ENCODE peak calls at places on chromosomes 6 and 20, in eight cellular contexts. E, B, N, A, Q, M, O and C are unnamed samples.

GRCh38 chr20:47397652-47398301 is 41.3 kb upstream of the ZMYND8 start:
- DNase-seq in O (no peak), N (no peak), A (no peak), E (no peak), M (no peak), Q (no peak), B (no peak), C (no peak)

GRCh38 chr6:110063864-110064263 is 85.8 kb downstream of the GPR6 start:
- DNase-seq in M (no peak), N (no peak), A (no peak), Q (no peak), E (no peak), O (no peak), B (no peak), C (no peak)

GRCh38 chr6:169905041-169905807 is 153.8 kb downstream of the ERMARD start:
- DNase-seq in Q (peak; percentile 60), B (no peak), N (peak; percentile 48), M (peak; percentile 41), A (no peak), O (no peak), E (no peak), C (no peak)

GRCh38 chr6:156729248-156729647 is 47.9 kb upstream of the ARID1B start:
- DNase-seq in O (no peak), B (no peak), E (no peak), Q (peak; percentile 54), M (no peak), A (peak; percentile 26), N (peak; percentile 75), C (no peak)

GRCh38 chr6:28225056-28225834 is at the start of gene ZSCAN9:
- DNase-seq in Q (peak; percentile 92), E (peak; percentile 76), N (peak; percentile 93), M (peak; percentile 93), O (peak; percentile 88), B (peak; percentile 96), A (peak; percentile 87), C (peak; percentile 96)

GRCh38 chr20:62122659-62123449 is 579 bp downstream of the LSM14B start:
- DNase-seq in E (peak; percentile 59), N (peak; percentile 50), M (peak; percentile 77), B (peak; percentile 45), O (peak; percentile 78), Q (peak; percentile 69), A (no peak), C (peak; percentile 61)

GRCh38 chr6:131681585-131681984 is 19.6 kb downstream of the OR2A4 start:
- DNase-seq in O (no peak), M (no peak), Q (no peak), N (no peak), A (no peak), E (no peak), B (no peak), C (no peak)

GRCh38 chr6:11685411-11686093 is 93.1 kb downstream of the ADTRP start:
- DNase-seq in Q (peak; percentile 73), M (peak; percentile 73), A (peak; percentile 36), N (peak; percentile 95), E (no peak), O (no peak), B (no peak), C (no peak)

GRCh38 chr20:53626584-53626983 is 32.9 kb upstream of the ZNF217 start:
- DNase-seq in O (no peak), M (no peak), A (no peak), Q (no peak), B (no peak), E (no peak), N (no peak), C (no peak)

GRCh38 chr6:111870751-111871064 is 2.5 kb downstream of the FYN start:
- DNase-seq in E (no peak), A (no peak), N (peak; percentile 54), O (no peak), M (no peak), B (no peak), Q (peak; percentile 14), C (no peak)

GRCh38 chr6:166244353-166245045 is 63.7 kb downstream of the PRR18 start:
- DNase-seq in N (no peak), B (no peak), A (no peak), E (no peak), O (no peak), M (no peak), Q (no peak), C (no peak)

GRCh38 chr6:21371676-21372161 is 221.8 kb upstream of the SOX4 start:
- DNase-seq in E (no peak), Q (peak; percentile 47), M (peak; percentile 55), B (no peak), A (no peak), N (peak; percentile 57), O (no peak), C (peak; percentile 76)

GRCh38 chr6:37139223-37139962 is 30.6 kb upstream of the PIM1 start:
- DNase-seq in O (no peak), N (no peak), E (no peak), Q (no peak), B (no peak), A (no peak), M (no peak), C (no peak)

GRCh38 chr20:19017104-19017690 is 195.2 kb upstream of the SLC24A3 start:
- DNase-seq in E (no peak), A (no peak), Q (no peak), O (no peak), N (no peak), M (no peak), B (no peak), C (no peak)

GRCh38 chr6:112252571-112253504 is 1.5 kb downstream of the LAMA4 start:
- DNase-seq in N (no peak), Q (peak; percentile 75), E (no peak), O (no peak), M (no peak), A (no peak), B (no peak), C (no peak)

GRCh38 chr6:150711061-150711460 is 111.4 kb downstream of the PLEKHG1 start:
- DNase-seq in E (no peak), N (no peak), A (no peak), O (no peak), Q (no peak), M (no peak), B (no peak), C (no peak)

GRCh38 chr6:150713876-150714275 is 114.2 kb downstream of the PLEKHG1 start:
- DNase-seq in B (no peak), Q (no peak), O (no peak), A (no peak), E (no peak), N (no peak), M (no peak), C (peak; percentile 44)

GRCh38 chr6:150710236-150710635 is 110.6 kb downstream of the PLEKHG1 start:
- DNase-seq in M (no peak), N (peak; percentile 4), O (no peak), B (no peak), E (no peak), A (no peak), Q (no peak), C (no peak)

GRCh38 chr6:150712502-150713252 is 113.0 kb downstream of the PLEKHG1 start:
- DNase-seq in B (no peak), M (no peak), Q (no peak), N (no peak), A (no peak), O (no peak), E (no peak), C (no peak)

DNA sequence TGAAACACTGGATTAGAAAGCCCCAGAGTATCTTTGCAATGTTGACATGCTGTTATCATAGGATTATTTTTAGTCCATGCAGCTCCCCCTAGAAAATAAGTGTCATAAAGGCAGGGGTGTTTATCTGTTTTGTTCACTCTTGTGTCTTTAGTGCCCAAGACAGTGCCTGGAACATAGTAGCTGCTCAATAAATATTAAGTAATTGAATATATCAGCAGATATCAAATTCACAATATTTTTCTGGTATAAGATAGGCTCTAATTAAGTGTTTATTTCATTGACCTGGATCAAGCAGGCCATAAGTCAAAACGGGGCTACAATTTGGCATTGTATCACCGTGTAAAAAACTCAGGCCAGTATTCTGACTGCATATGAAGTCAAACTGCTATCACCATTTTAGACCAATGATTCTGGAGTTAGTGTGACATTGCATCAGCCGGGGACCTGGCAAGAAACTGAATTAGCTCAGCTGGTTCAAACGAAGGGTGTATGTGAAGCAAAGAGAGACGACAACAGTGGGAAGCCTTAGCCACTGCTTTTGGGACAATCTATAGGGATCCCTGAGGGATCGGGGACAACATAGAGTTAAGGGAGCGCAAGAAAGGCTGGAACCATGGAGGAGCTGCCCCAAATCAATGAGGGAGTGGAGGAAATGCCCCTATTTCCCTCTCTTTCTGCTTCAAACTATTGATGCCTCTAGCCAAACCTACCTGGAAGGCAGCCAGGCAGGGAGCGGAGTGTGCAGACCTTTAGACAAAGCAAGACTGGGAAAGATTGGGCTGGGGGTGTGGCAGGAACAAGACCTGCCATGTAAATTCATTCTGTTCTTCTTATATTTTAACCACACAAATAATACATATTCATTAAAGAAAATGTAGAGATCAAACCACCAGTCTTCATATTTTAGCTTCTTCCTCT is 112.2 kb downstream of the PLEKHG1 start:
- DNase-seq in E (no peak), B (no peak), N (no peak), O (no peak), A (no peak), M (no peak), Q (no peak), C (no peak)
- TF ChIP-seq EZH2phosphoT487 in E (no peak), B (no peak), N (no peak), O (no peak), A (no peak), M (no peak), Q (no peak), C (no peak)

GRCh38 chr6:168877821-168878282 is 375.8 kb downstream of the THBS2 start:
- DNase-seq in O (no peak), B (no peak), A (no peak), N (peak; percentile 53), E (no peak), Q (peak; percentile 43), M (peak; percentile 39), C (no peak)
- H3K4me1 ChIP-seq in O (peaks cover 9% of the 10 kb centered on the region), B (no peaks in the 10 kb centered on the region), A (peaks cover 11% of the 10 kb centered on the region), N (no peaks in the 10 kb centered on the region), E (no peaks in the 10 kb centered on the region), Q (no peaks in the 10 kb centered on the region), M (no peaks in the 10 kb centered on the region), C (no peaks in the 10 kb centered on the region)

GRCh38 chr6:1612902-1613301 is 3.2 kb downstream of the FOXC1 start:
- DNase-seq in M (no peak), Q (peak; percentile 84), E (no peak), N (peak; percentile 84), O (no peak), A (no peak), B (no peak), C (no peak)
- H3K4me3 ChIP-seq in M (no peak overlapping the region), Q (peak overlapping the region; percentile 80), E (no peak overlapping the region), N (peak overlapping the region; percentile 80), O (peak overlapping the region; percentile 70), A (peak overlapping the region; percentile 23), B (no peak overlapping the region), C (no peak overlapping the region)

GRCh38 chr6:2225422-2226392 is 19.7 kb downstream of the GMDS start:
- DNase-seq in E (no peak), O (no peak), N (peak; percentile 93), Q (peak; percentile 27), B (no peak), M (peak; percentile 28), A (no peak), C (no peak)

GRCh38 chr6:2220154-2220553 is 25.3 kb downstream of the GMDS start:
- DNase-seq in B (no peak), E (no peak), O (no peak), N (no peak), M (no peak), A (no peak), Q (no peak), C (no peak)

GRCh38 chr6:2221724-2222274 is 23.6 kb downstream of the GMDS start:
- DNase-seq in A (no peak), O (no peak), M (no peak), E (no peak), B (no peak), N (no peak), Q (no peak), C (no peak)

GRCh38 chr6:2224847-2225382 is 20.5 kb downstream of the GMDS start:
- DNase-seq in Q (no peak), O (no peak), B (no peak), N (no peak), E (no peak), M (no peak), A (no peak), C (no peak)

GRCh38 chr6:2222275-2222842 is 23.0 kb downstream of the GMDS start:
- DNase-seq in M (no peak), O (no peak), E (no peak), A (no peak), N (no peak), B (peak; percentile 44), Q (no peak), C (peak; percentile 53)
- TF ChIP-seq EZH2phosphoT487 in M (no peak), O (no peak), E (no peak), A (no peak), N (no peak), B (no peak), Q (no peak), C (no peak)